ENCODE peak calls at places on chromosomes 4 and X, in five cellular contexts. P is colonic mucosa; N is CD4-positive, alpha-beta T cell; S is fibroblast of lung; O is A673. J is an unnamed sample.

GRCh38 chr4:8188743-8189550 is 10.1 kb upstream of the SH3TC1 start:
- DNase-seq in P (no peak), N (no peak), S (peak), O (no peak), J (peak)

GRCh38 chrX:129980043-129980442 is 2.4 kb upstream of the BCORL1 start:
- DNase-seq in P (peak), N (peak), S (no peak), O (no peak), J (no peak)

GRCh38 chr4:174794706-174795105 is 34.3 kb downstream of the GLRA3 start:
- DNase-seq in P (no peak), N (no peak), S (no peak), O (no peak), J (no peak)

GRCh38 chrX:111646515-111646914 is 34.5 kb upstream of the ALG13 start:
- DNase-seq in P (no peak), N (no peak), S (no peak), O (no peak), J (no peak)

GRCh38 chr4:134141728-134142127 is 59.9 kb downstream of the PABPC4L start:
- DNase-seq in P (no peak), N (no peak), S (no peak), O (no peak), J (no peak)

GRCh38 chr4:72022553-72022952 is 9.2 kb upstream of the NPFFR2 start:
- DNase-seq in P (no peak), N (no peak), S (no peak), O (no peak), J (no peak)

GRCh38 chr4:117783716-117784115 is 250.6 kb upstream of the NDST3 start:
- DNase-seq in P (no peak), N (no peak), S (peak), O (no peak), J (no peak)

GRCh38 chrX:119734897-119735339 is 23.5 kb upstream of the SOWAHD start:
- DNase-seq in P (no peak), N (no peak), S (peak), O (peak), J (peak)

GRCh38 chr4:79088991-79089705 is 149.9 kb upstream of the PAQR3 start:
- DNase-seq in P (no peak), N (no peak), S (no peak), O (no peak), J (no peak)

GRCh38 chr4:155367608-155368007 is 9.2 kb downstream of the MAP9 start:
- DNase-seq in P (no peak), N (no peak), S (no peak), O (no peak), J (no peak)

DNA sequence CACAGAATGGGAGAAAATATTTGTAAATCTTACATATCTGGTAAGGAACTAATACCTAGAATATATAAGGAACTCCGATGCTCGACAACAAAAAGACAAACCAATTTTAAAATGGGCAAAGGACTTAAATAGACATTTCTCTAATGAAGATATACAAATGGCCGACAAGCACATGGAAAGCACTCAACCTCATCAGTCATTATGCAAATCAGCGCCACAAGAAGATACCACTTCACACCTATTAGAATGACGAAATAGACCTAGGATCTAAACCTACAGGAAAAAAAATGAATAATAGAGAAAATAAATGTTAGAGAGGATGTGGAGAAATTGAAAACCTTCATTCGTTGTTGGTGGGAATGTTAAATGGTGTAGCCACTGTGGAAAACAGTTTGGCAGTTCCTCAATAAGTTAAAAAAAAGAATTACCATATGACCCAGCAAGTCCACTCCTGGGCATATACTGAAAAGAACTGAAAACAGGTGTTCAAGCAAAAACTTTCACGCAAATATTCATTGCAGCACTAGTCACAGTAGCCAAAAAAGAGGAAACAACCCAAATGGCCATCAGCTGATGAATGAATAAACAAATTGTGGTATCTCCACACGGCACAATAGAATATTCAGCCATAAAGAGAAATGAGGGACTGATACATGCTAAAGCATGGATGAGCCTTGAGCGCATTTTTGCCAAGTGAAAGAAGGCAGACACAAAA is 57.3 kb upstream of the WDR19 start:
- DNase-seq in P (no peak), N (no peak), S (no peak), O (no peak), J (no peak)
- H3K27ac ChIP-seq in P (no peak), N (no peak), S (no peak), O (no peak), J (no peak)

GRCh38 chr4:92447265-92447905 is 143.6 kb downstream of the GRID2 start:
- DNase-seq in P (no peak), N (no peak), S (peak), O (no peak), J (no peak)

GRCh38 chr4:92450694-92451093 is 146.9 kb downstream of the GRID2 start:
- DNase-seq in P (no peak), N (no peak), S (no peak), O (no peak), J (no peak)

GRCh38 chr4:92445127-92445526 is 141.4 kb downstream of the GRID2 start:
- DNase-seq in P (no peak), N (no peak), S (no peak), O (no peak), J (no peak)
- H3K27ac ChIP-seq in P (no peak), N (no peak), S (no peak), O (no peak), J (no peak)

GRCh38 chr4:82866706-82867385 is 24.1 kb downstream of the SEC31A start:
- DNase-seq in P (no peak), N (no peak), S (no peak), O (no peak), J (no peak)
- H3K27ac ChIP-seq in P (no peak), N (no peak), S (peak), O (no peak), J (peak)

DNA sequence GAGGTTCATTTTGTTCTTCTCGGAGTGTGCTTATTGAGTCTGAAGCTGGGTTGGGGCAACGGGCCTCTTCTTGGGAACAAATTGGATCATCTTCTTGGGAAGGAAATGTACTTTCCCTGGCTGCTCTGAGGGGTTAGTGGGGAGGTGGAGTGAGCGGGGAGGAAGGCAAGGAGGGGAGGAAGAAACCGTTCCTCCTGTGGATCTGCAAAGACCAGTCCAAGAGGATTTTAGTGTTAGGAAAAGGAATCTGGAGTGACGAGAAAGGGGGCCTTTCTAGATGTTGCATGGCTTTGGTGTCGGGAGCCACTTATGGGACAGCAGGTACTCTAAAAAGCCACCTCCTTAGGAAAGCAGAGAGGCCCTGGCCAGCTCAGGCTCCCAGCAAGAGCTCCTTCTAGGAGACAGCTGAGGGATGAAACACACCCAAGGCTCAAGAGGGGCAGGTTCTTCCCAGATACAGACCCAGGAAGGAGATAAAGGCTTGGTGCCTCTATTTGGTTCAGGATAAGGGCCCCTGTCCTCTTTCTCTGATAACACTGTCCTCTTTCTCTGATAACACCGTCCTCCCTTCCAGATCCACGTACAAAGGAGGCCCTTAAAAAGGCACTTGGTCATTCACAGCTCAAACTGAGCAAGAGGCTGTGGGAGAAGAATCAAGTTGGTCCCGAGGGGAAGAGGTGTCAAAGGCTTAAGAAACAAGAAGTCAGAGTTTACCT is 451 bp downstream of the SOD3 start:
- DNase-seq in P (no peak), N (no peak), S (no peak), O (no peak), J (no peak)
- H3K27ac ChIP-seq in P (peak), N (no peak), S (peak), O (no peak), J (peak)

J was measured in osteoblast.